ENCODE peak calls at places on chromosomes 4 and X, in four cellular contexts. M is PC-3, S is fibroblast of the aortic adventitia, F is adrenal gland. N is an unnamed sample.

GRCh38 chrX:12719837-12720236 is 71.4 kb upstream of the PRPS2 start:
- DNase-seq in M (no peak), F (no peak), S (no peak), N (no peak)

GRCh38 chr4:185950891-185951290 is 118.1 kb upstream of the TLR3 start:
- DNase-seq in M (no peak), S (peak; percentile 23), F (no peak), N (no peak)

GRCh38 chr4:1321486-1321885 is 25.5 kb upstream of the UVSSA start:
- DNase-seq in F (no peak), M (no peak), S (no peak), N (no peak)

GRCh38 chr4:120049732-120050494 is 16.7 kb downstream of the MAD2L1 start:
- DNase-seq in S (peak; percentile 93), F (peak; percentile 81), M (peak; percentile 80), N (peak; percentile 61)

GRCh38 chr4:142840516-142841123 is 5.5 kb downstream of the INPP4B start:
- DNase-seq in F (no peak), S (peak; percentile 83), M (peak; percentile 79), N (no peak)

GRCh38 chrX:4547218-4547836 is 833.9 kb upstream of the PRKX start:
- DNase-seq in F (peak; percentile 33), M (peak; percentile 77), S (peak; percentile 26), N (peak; percentile 23)

GRCh38 chrX:40705658-40706312 is 29.6 kb downstream of the MED14 start:
- DNase-seq in F (no peak), M (no peak), S (no peak), N (no peak)

GRCh38 chr4:48968814-48969213 is 17.3 kb upstream of the CWH43 start:
- DNase-seq in M (peak; percentile 80), S (peak; percentile 49), F (no peak), N (peak; percentile 92)

GRCh38 chrX:130552444-130553073 is 150.8 kb downstream of the RBMX2 start:
- DNase-seq in S (no peak), M (no peak), F (no peak), N (no peak)

GRCh38 chr4:78542373-78542772 is 9.2 kb upstream of the ANXA3 start:
- DNase-seq in F (no peak), S (peak; percentile 58), M (peak; percentile 85), N (peak; percentile 68)

GRCh38 chr4:154559931-154560801 is 2.6 kb upstream of the FGB start:
- DNase-seq in F (no peak), S (no peak), M (no peak), N (no peak)

GRCh38 chrX:20620301-20620700 is 353.6 kb upstream of the RPS6KA3 start:
- DNase-seq in M (peak; percentile 76), F (no peak), S (peak; percentile 44), N (peak; percentile 75)

DNA sequence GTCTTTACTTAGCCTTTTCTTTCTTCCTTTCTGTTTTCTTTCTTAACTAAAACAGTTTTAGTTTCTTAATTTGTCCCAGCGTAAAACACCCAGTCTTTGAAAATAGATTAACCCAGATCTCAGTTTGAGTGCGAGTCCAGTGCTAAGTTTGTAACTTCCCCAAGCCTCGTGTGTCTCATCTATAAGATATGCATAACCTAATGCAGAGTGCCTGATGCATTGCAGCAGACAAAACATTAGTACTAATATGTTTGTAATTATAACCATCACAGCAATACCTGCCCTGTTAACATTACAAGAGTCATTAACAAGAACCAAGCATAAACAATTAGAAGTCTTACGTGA is 528 bp upstream of the GEMIN8 start:
- DNase-seq in S (peak; percentile 54), F (no peak), M (peak; percentile 29), N (peak; percentile 46)
- H3K4me3 ChIP-seq in S (peak overlapping the region; percentile 80), F (peak overlapping the region; percentile 24), M (peak overlapping the region; percentile 77), N (peak overlapping the region; percentile 85)

DNA sequence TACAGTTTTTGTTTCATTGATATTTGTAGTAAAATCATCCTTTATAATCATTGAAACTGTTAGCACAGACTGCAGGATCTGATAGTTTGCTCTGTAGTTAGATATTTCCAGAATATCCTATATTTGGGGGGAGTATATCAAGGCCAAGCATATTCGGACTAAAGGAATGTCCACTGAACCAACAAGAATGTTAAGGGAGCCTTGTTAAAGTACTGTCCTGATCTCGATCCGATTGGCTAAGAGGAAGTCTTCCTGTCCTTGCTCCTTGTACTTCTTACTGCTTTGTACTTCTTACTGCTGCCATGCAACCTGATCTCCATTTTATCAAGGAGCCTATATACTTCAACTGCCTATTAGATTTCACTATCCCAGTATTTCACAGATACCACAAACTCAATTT is 449.3 kb downstream of the RPA4 start:
- DNase-seq in M (peak; percentile 25), F (no peak), S (peak; percentile 12), N (no peak)
- H3K4me3 ChIP-seq in M (no peak overlapping the region), F (no peak overlapping the region), S (no peak overlapping the region), N (no peak overlapping the region)

DNA sequence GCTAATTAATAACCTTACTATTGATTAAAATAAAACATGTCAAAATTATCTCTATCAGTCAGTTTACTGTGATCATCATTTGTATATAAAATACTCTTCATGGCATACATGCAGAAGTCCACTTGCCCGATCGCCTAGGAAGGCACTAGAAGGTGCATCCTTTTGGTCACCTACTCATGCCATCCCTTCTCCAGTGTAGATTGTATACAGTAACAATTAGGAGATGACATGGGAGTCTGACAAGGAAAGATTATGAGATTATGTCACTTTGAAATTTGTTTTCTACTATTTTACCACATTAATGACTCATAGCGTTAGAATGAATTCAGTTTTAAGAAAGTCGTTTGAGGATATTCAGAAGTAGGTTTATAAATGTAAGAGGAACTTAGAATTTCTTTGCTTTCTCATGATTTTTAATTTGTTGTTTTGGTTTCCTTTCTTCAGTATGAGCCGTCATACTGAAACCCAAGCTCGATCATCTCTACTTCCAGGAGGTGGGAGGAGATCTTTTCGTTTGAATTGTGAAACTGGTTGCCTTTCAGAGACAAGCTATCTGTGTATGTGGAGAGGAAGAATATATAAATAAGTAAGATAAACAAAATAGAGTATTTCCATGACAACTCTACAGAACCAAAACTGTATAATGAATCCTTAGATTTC is 51.1 kb upstream of the UNC5C start:
- DNase-seq in F (no peak), M (no peak), S (no peak), N (no peak)
- H3K4me3 ChIP-seq in F (no peak overlapping the region), M (no peak overlapping the region), S (no peak overlapping the region), N (no peak overlapping the region)

GRCh38 chr4:107034091-107034698 is 1.9 kb downstream of the DKK2 start:
- DNase-seq in S (peak; percentile 17), F (no peak), M (no peak), N (no peak)

GRCh38 chr4:107035711-107036601 is at the start of gene DKK2:
- DNase-seq in F (no peak), M (no peak), S (peak; percentile 22), N (no peak)

GRCh38 chr4:107037188-107037587 is 1.1 kb upstream of the DKK2 start:
- DNase-seq in F (no peak), M (peak; percentile 4), S (peak; percentile 33), N (no peak)

GRCh38 chr4:107036602-107037151 is 564 bp upstream of the DKK2 start:
- DNase-seq in F (no peak), S (peak; percentile 4), M (no peak), N (no peak)

GRCh38 chr4:107034982-107035710 is 967 bp downstream of the DKK2 start:
- DNase-seq in M (no peak), F (no peak), S (peak; percentile 12), N (no peak)
- H3K4me3 ChIP-seq in M (no peak overlapping the region), F (no peak overlapping the region), S (peak overlapping the region; percentile 63), N (no peak overlapping the region)

DNA sequence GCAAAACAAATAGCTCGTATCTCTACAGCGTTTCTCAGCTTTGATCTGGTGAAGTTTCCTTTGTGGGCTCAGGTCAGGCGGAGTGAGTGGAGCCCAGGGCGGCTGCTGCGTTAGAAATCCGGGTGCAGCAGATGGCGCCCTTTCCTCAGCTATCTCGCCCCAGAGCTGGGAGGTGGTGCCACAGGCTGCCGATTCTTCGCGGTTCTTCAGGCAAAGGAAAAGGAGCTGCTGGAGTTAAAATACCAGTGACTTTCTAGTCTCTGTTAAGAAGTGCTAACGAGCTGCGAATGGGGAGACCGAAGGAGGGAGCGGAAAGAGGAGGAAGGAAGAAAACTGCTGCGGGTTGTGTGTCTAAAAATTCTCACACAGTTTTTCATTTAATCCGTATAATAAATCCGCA is 114.6 kb downstream of the CPE start:
- DNase-seq in F (peak; percentile 76), S (peak; percentile 60), M (peak; percentile 76), N (peak; percentile 49)
- H3K4me3 ChIP-seq in F (no peak overlapping the region), S (no peak overlapping the region), M (no peak overlapping the region), N (no peak overlapping the region)

GRCh38 chrX:134013092-134013497 is 27.7 kb upstream of the GPC3 start:
- DNase-seq in M (peak; percentile 34), S (peak; percentile 21), F (no peak), N (peak; percentile 50)
- H3K4me3 ChIP-seq in M (no peak overlapping the region), S (no peak overlapping the region), F (no peak overlapping the region), N (no peak overlapping the region)

DNA sequence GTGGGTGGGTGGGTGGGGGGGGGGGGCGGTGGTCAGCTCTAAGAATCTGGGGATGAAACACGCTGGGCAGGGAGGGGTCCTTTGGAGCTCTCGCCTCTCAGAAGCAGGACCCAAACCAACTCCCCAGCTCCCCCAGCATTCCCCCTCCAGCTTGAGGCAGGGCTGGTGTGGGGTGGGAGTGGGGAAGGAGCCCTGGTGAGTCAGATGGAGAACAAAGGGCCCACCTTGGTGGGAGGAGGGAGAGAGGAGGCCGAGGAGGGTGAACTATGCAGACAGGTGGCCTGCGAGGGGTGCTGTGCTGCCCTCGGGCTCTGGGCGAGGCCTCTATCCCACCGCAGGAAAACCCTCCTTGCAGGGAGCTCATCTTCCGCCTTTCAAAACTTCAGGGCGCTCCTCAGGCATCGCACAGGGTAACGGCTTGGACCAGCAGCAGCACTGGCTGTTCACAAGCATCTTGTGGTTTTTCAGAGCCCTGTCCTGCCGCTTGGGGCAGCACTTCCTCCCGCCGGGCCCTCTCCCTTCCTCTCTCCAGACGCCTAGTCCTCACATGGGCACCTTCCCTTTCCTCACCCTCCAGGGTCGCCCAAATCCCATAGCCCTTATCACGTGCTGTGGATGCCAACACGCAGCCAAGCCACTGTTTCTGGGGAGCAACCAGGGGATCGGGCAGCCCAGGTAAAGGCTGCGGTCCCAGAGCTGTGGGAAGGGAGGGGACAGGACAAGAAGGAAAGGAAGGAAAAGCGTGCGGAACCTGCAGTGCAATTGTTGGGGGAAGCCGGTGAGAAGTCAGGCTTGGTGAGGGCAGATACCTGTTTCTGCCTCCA is 34.0 kb upstream of the GRPEL1 start:
- DNase-seq in M (peak; percentile 64), S (peak; percentile 59), F (peak; percentile 70), N (peak; percentile 51)
- H3K4me3 ChIP-seq in M (peak overlapping the region; percentile 90), S (peak overlapping the region; percentile 26), F (no peak overlapping the region), N (peak overlapping the region; percentile 5)